ENCODE peak calls at places on chromosome 14, in four cellular contexts. R is IMR-90, J is neuronal stem cell, S is H9. O is an unnamed sample.

GRCh38 chr14:102498678-102499265 is 10.8 kb downstream of the ANKRD9 start:
- DNase-seq in R (no peak), J (no peak), S (no peak), O (no peak)

GRCh38 chr14:81127785-81128184 is 93.0 kb downstream of the GTF2A1 start:
- DNase-seq in R (peak; percentile 11), J (no peak), S (no peak), O (peak; percentile 4)

GRCh38 chr14:55938249-55938791 is 179.9 kb upstream of the PELI2 start:
- DNase-seq in R (peak; percentile 19), J (no peak), S (no peak), O (no peak)

GRCh38 chr14:78836777-78837176 is 666.6 kb downstream of the NRXN3 start:
- DNase-seq in R (peak; percentile 52), J (peak; percentile 44), S (peak; percentile 85), O (peak; percentile 61)

GRCh38 chr14:68373847-68374582 is 418.9 kb downstream of the ZFP36L1 start:
- DNase-seq in R (no peak), J (no peak), S (no peak), O (no peak)

GRCh38 chr14:74604896-74605295 is 7.1 kb downstream of the LTBP2 start:
- DNase-seq in R (peak; percentile 47), J (no peak), S (no peak), O (no peak)

GRCh38 chr14:101187816-101188570 is 284.5 kb upstream of the RTL1 start:
- DNase-seq in R (no peak), J (no peak), S (peak; percentile 41), O (no peak)

GRCh38 chr14:68957688-68958248 is 21.3 kb downstream of the ACTN1 start:
- DNase-seq in R (no peak), J (no peak), S (no peak), O (no peak)

GRCh38 chr14:30005114-30005698 is 77.6 kb upstream of the PRKD1 start:
- DNase-seq in R (peak; percentile 89), J (peak; percentile 29), S (no peak), O (peak; percentile 72)

GRCh38 chr14:65637780-65638179 is 225.2 kb downstream of the FUT8 start:
- DNase-seq in R (peak; percentile 1), J (no peak), S (no peak), O (no peak)

GRCh38 chr14:105487449-105487985 is 831 bp downstream of the CRIP1 start:
- DNase-seq in R (no peak), J (no peak), S (no peak), O (no peak)

GRCh38 chr14:75518625-75519024 is 3.6 kb upstream of the BATF start:
- DNase-seq in R (no peak), J (no peak), S (peak; percentile 71), O (no peak)

GRCh38 chr14:77603654-77604270 is 12.7 kb downstream of the SPTLC2 start:
- DNase-seq in R (no peak), J (no peak), S (no peak), O (peak; percentile 76)

GRCh38 chr14:31263485-31264133 is 56.0 kb upstream of the HECTD1 start:
- DNase-seq in R (peak; percentile 100), J (no peak), S (no peak), O (peak; percentile 98)

GRCh38 chr14:47300801-47301200 is 374.6 kb downstream of the MDGA2 start:
- DNase-seq in R (no peak), J (no peak), S (no peak), O (peak; percentile 8)

GRCh38 chr14:91831337-91831736 is 36.0 kb downstream of the TC2N start:
- DNase-seq in R (no peak), J (no peak), S (no peak), O (no peak)

GRCh38 chr14:91837076-91837475 is 30.3 kb downstream of the TC2N start:
- DNase-seq in R (no peak), J (no peak), S (no peak), O (no peak)

GRCh38 chr14:91834571-91834970 is 32.8 kb downstream of the TC2N start:
- DNase-seq in R (no peak), J (no peak), S (no peak), O (no peak)

GRCh38 chr14:91835920-91836843 is 31.2 kb downstream of the TC2N start:
- DNase-seq in R (no peak), J (peak; percentile 64), S (peak; percentile 89), O (peak; percentile 4)

GRCh38 chr14:91835197-91835919 is 32.0 kb downstream of the TC2N start:
- DNase-seq in R (no peak), J (no peak), S (no peak), O (no peak)
- H2AK5ac ChIP-seq in R (no peak overlapping the region), J (no peak overlapping the region), S (no peak overlapping the region), O (no peak overlapping the region)

GRCh38 chr14:89498836-89499235 is 81.8 kb upstream of the FOXN3 start:
- DNase-seq in R (no peak), J (no peak), S (no peak), O (no peak)
- H2AFZ ChIP-seq in R (no peak overlapping the region), J (no peak overlapping the region), S (no peak overlapping the region), O (no peak overlapping the region)

DNA sequence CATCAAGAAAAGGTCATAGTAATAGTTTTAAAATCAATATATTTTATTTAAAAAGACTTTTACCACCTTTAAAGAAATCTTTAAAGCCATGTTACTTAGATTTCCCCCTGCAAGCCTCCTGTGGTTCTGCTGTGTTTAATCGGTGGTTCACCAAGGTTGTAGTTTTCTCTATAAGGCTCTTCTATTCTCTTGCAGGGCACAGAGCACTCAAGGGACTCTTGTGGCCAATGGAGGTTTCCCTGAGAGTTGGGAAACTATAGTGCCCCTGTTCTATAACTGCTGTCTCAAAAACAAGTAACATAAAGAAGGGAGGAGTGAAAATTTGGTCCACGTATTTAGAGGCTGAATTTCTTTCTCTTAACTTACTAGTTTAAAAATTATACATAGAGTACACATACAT is 25.0 kb downstream of the DACT1 start:
- DNase-seq in R (no peak), J (no peak), S (no peak), O (no peak)
- H3K4ac ChIP-seq in R (no peak overlapping the region), J (no peak overlapping the region), S (no peak overlapping the region), O (no peak overlapping the region)

DNA sequence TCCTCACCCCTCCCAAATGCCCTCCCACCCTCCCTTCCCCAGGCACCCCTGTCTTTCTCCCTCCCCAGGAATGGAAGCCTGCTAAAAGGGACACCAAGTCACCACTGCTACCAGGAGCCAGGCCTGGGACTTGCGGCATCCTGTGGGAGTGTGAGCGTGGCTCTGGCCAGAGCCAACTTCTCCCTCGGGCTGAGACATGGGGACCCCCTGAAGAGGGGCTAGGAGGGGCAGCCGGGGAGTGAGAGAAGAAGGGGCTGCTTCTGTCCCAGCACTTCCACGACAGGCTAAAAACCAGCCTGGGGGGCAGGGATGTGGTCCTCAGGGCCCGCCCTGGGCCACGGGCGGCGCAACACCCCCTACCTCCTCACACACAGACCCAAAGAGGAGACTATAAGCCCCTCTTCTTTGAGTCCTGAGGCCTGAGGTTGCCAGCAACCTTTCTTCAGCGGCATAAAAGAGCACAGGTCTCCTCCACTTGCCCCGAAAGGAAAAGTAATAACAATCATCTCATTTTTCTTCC is 278.9 kb downstream of the DPF3 start:
- DNase-seq in R (no peak), J (no peak), S (no peak), O (no peak)
- H2AK5ac ChIP-seq in R (peak overlapping the region; percentile 99), J (no peak overlapping the region), S (no peak overlapping the region), O (peak overlapping the region; percentile 49)